ENCODE peak calls at places on chromosomes 1 and 21, in five cellular contexts. E is HCT116, K is GM12878, U is H1, G is SK-N-SH. T is an unnamed sample.
A peak's percentile ranks its signal among the peaks of the same experiment; 100 is the strongest.

GRCh38 chr1:22788298-22788697 is 77.7 kb downstream of the EPHB2 start:
- DNase-seq in E (no peak), K (no peak), U (no peak), G (peak; percentile 88), T (no peak)

GRCh38 chr1:14939527-14940284 is 213.8 kb upstream of the TMEM51 start:
- DNase-seq in E (no peak), K (no peak), U (no peak), G (no peak), T (no peak)

GRCh38 chr1:170030212-170030611 is 44.3 kb downstream of the KIFAP3 start:
- DNase-seq in E (no peak), K (no peak), U (no peak), G (no peak), T (no peak)

GRCh38 chr1:15167386-15167785 is 13.8 kb downstream of the TMEM51 start:
- DNase-seq in E (no peak), K (no peak), U (no peak), G (no peak), T (no peak)

GRCh38 chr1:223815865-223816264 is 29.9 kb downstream of the TP53BP2 start:
- DNase-seq in E (no peak), K (no peak), U (no peak), G (no peak), T (no peak)

GRCh38 chr1:52234708-52235107 is 92.8 kb downstream of the ZFYVE9 start:
- DNase-seq in E (no peak), K (no peak), U (no peak), G (no peak), T (no peak)

GRCh38 chr1:67534627-67535065 is 104.4 kb upstream of the SERBP1 start:
- DNase-seq in E (no peak), K (no peak), U (no peak), G (no peak), T (no peak)

GRCh38 chr1:62800825-62801306 is 16.9 kb downstream of the ATG4C start:
- DNase-seq in E (no peak), K (peak; percentile 78), U (no peak), G (no peak), T (no peak)

GRCh38 chr1:184610872-184611614 is 143.6 kb downstream of the EDEM3 start:
- DNase-seq in E (no peak), K (no peak), U (no peak), G (peak; percentile 32), T (no peak)

GRCh38 chr1:70847013-70847412 is 200.6 kb downstream of the PTGER3 start:
- DNase-seq in E (no peak), K (no peak), U (no peak), G (no peak), T (peak; percentile 39)

GRCh38 chr21:37565530-37566223 is 199.1 kb downstream of the DYRK1A start:
- DNase-seq in E (no peak), K (no peak), U (no peak), G (no peak), T (peak; percentile 85)

GRCh38 chr1:12528021-12528852 is 89.8 kb downstream of the DHRS3 start:
- DNase-seq in E (no peak), K (no peak), U (no peak), G (no peak), T (peak; percentile 45)

GRCh38 chr1:3311711-3312110 is 142.8 kb upstream of the ARHGEF16 start:
- DNase-seq in E (no peak), K (no peak), U (no peak), G (no peak), T (no peak)

GRCh38 chr1:112461200-112461871 is 47.4 kb upstream of the WNT2B start:
- DNase-seq in E (no peak), K (no peak), U (no peak), G (no peak), T (peak; percentile 54)

GRCh38 chr1:43930168-43930948 is 3.2 kb upstream of the ARTN start:
- DNase-seq in E (peak; percentile 49), K (no peak), U (no peak), G (no peak), T (peak; percentile 31)

GRCh38 chr1:247865416-247865815 is 8.4 kb downstream of the TRIM58 start:
- DNase-seq in E (no peak), K (no peak), U (no peak), G (no peak), T (no peak)

GRCh38 chr1:110526189-110526588 is 7.2 kb upstream of the KCNA10 start:
- DNase-seq in E (no peak), K (no peak), U (no peak), G (no peak), T (no peak)

GRCh38 chr1:110529011-110529410 is 10.0 kb upstream of the KCNA10 start:
- DNase-seq in E (no peak), K (no peak), U (no peak), G (no peak), T (no peak)

GRCh38 chr1:110523011-110523410 is 4.0 kb upstream of the KCNA10 start:
- DNase-seq in E (no peak), K (no peak), U (no peak), G (no peak), T (no peak)

GRCh38 chr1:110525250-110525597 is 6.2 kb upstream of the KCNA10 start:
- DNase-seq in E (no peak), K (no peak), U (no peak), G (no peak), T (no peak)

DNA sequence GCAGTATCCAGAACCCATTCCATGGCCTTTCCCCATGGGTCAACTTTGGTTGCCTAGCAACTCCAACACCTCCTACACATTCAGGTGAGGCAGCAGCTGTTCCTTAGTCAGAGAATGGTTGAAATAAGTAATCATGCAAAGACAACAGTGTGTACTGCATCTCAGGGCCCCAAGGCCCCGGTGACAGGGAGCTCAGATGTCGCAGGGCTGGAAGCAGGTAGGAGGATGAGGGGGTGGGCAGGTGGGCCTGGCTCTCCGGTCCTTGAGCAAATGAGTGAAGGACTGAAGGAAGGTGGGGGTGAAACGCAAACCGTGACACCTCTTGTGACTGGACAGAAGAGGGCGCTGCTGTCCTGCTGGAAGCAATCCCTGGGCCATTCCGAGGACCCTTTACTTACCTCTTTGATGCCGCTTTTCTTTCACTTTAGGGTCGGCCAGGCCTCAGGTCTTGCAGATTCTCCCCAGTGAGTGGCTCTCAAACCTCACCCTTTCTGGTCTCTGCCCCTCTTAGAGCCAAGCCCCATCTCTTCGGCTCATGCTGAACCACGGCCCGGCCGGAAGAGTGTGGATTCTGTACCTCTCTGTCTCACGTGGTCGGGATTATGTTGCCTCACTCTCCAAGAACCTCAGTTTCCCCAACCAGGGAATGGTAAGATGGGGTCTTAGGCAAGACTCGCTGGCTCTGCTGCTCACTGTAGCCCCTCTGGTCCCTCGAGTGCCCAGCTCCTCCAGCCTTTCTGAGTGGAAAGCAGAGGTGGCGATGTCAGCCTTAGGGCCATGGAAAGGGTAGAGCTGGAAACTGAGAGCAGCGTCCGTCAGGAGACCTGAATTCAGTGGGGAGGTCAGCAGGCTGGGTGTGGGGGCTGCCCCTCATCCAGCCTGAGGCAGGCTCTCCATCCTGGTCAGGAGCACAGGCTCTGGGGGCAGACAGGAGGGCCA is 5.6 kb upstream of the KCNA10 start:
- DNase-seq in E (peak; percentile 27), K (no peak), U (peak; percentile 53), G (peak; percentile 80), T (peak; percentile 45)
- TF ChIP-seq JUND in E (no peak), K (no peak), U (no peak), G (no peak), T (no peak)

GRCh38 chr21:25457946-25458345 is 149.3 kb downstream of the MRPL39 start:
- DNase-seq in E (no peak), K (no peak), U (no peak), G (no peak), T (no peak)
- TF ChIP-seq JUND in E (no peak), K (no peak), U (no peak), G (no peak), T (no peak)

GRCh38 chr1:207402744-207403143 is 51.4 kb upstream of the CR2 start:
- DNase-seq in E (no peak), K (no peak), U (no peak), G (no peak), T (no peak)

GRCh38 chr1:207398986-207399385 is 55.1 kb upstream of the CR2 start:
- DNase-seq in E (no peak), K (no peak), U (no peak), G (no peak), T (no peak)

GRCh38 chr1:207397525-207397926 is 56.6 kb upstream of the CR2 start:
- DNase-seq in E (no peak), K (no peak), U (no peak), G (no peak), T (no peak)

GRCh38 chr1:207404849-207405525 is 49.1 kb upstream of the CR2 start:
- DNase-seq in E (peak; percentile 65), K (no peak), U (no peak), G (peak; percentile 52), T (peak; percentile 85)

GRCh38 chr1:207401578-207401977 is 52.5 kb upstream of the CR2 start:
- DNase-seq in E (no peak), K (no peak), U (no peak), G (no peak), T (no peak)
- TF ChIP-seq JUND in E (no peak), K (no peak), U (no peak), G (no peak), T (no peak)

GRCh38 chr1:246455487-246455886 is 51.6 kb downstream of the SMYD3 start:
- DNase-seq in E (no peak), K (no peak), U (no peak), G (no peak), T (no peak)

GRCh38 chr1:246454655-246455054 is 52.4 kb downstream of the SMYD3 start:
- DNase-seq in E (no peak), K (no peak), U (no peak), G (no peak), T (no peak)

GRCh38 chr1:246448373-246448772 is 58.7 kb downstream of the SMYD3 start:
- DNase-seq in E (no peak), K (no peak), U (no peak), G (no peak), T (no peak)

GRCh38 chr1:246447501-246447900 is 59.6 kb downstream of the SMYD3 start:
- DNase-seq in E (no peak), K (no peak), U (no peak), G (no peak), T (no peak)

DNA sequence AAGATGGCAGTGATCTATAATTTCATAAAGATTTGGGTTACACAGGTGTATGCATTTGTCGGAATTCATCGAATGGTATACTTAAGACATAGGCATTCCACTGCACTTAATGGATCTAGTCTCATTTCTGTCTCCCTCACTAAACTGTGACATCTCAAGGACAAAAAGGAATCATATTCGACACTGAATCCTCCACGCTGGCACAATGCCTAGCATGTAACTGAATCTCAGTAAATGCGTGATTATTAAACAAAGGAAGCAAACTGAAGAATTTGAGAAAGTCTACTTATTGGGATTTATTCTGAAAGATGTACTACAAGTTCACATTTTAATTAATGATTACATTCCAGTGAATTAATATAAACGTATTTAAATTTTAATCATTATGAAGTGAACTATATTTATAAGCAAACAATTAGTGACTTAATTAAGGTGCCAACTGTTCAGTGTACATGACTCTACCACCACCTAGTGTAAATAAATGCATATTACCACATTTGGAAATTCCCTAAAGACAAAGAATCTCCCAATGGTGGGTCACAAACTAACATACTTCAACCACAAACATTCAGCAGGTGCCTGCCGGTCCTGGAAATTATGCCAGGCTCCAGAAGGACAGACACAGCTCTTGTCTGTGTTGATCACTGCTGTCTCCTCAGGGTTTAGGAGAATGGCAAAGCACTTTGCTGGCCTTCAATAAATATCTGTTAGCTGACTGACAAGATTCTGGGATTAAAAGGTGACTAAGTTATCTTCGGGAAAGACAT is 56.4 kb downstream of the SMYD3 start:
- DNase-seq in E (peak; percentile 12), K (no peak), U (no peak), G (peak; percentile 42), T (peak; percentile 13)
- TF ChIP-seq JUND in E (no peak), K (no peak), U (no peak), G (no peak), T (no peak)

GRCh38 chr1:24932284-24932683 is 2.2 kb upstream of the RUNX3 start:
- DNase-seq in E (peak; percentile 21), K (no peak), U (no peak), G (peak; percentile 97), T (no peak)
- TF ChIP-seq JUND in E (no peak), K (no peak), U (no peak), G (no peak), T (no peak)

T was measured in T47D.